ENCODE peak calls at places on chromosomes 2 and 18, in six cellular contexts. X is NCI-H1105 treated with DMSO at 0.1 percent for 48 hours, I is astrocyte, E is AG04449, Q is H9, S is NCI-H2081. D is an unnamed sample.

GRCh38 chr2:85132834-85133637 is at the start of gene TCF7L1:
- DNase-seq in Q (peak), X (no peak), E (no peak), I (peak), S (peak), D (no peak)

GRCh38 chr2:142742301-142743214 is 134.9 kb upstream of the KYNU start:
- DNase-seq in I (peak), Q (no peak), E (no peak), S (no peak), X (no peak), D (no peak)

GRCh38 chr2:169664978-169665930 is 29.0 kb downstream of the CFAP210 start:
- DNase-seq in Q (no peak), I (peak), E (no peak), X (no peak), S (no peak), D (no peak)

GRCh38 chr2:148885209-148885608 is 10.2 kb downstream of the KIF5C start:
- DNase-seq in Q (no peak), S (no peak), X (no peak), E (no peak), I (no peak), D (no peak)

GRCh38 chr2:10530607-10531239 is 82.6 kb upstream of the ODC1 start:
- DNase-seq in S (no peak), X (no peak), I (no peak), E (no peak), Q (no peak), D (no peak)

GRCh38 chr2:225398372-225398771 is 1.1 kb upstream of the NYAP2 start:
- DNase-seq in Q (no peak), X (peak), S (no peak), I (no peak), E (no peak), D (no peak)

GRCh38 chr2:111624401-111625156 is 259.4 kb downstream of the ANAPC1 start:
- DNase-seq in X (no peak), E (peak), Q (no peak), S (no peak), I (peak), D (peak)

GRCh38 chr18:48721308-48721707 is 182.5 kb downstream of the CTIF start:
- DNase-seq in S (no peak), I (no peak), Q (no peak), E (no peak), X (no peak), D (no peak)

GRCh38 chr2:215692387-215693079 is 256.7 kb upstream of the FN1 start:
- DNase-seq in X (no peak), S (no peak), Q (no peak), E (no peak), I (peak), D (no peak)

GRCh38 chr2:208064220-208064951 is 39.1 kb upstream of the PLEKHM3 start:
- DNase-seq in I (peak), E (peak), S (no peak), Q (no peak), X (no peak), D (no peak)